ENCODE peak calls at places on chromosomes 7 and 10, in eight cellular contexts. I is OCI-LY7; M is CD8-positive, alpha-beta memory T cell; X is astrocyte; E is HCT116; Y is transverse colon; T is colonic mucosa; A is tibial artery. J is an unnamed sample.
A peak's percentile ranks its signal among the peaks of the same experiment; 100 is the strongest.

GRCh38 chr10:63644398-63645142 is 123.4 kb downstream of the REEP3 start:
- DNase-seq in I (no peak), M (no peak), X (peak; percentile 23), E (no peak), Y (no peak), T (no peak), A (no peak), J (no peak)

GRCh38 chr7:12898004-12898403 is 210.6 kb downstream of the ARL4A start:
- DNase-seq in I (no peak), M (no peak), X (no peak), E (no peak), Y (no peak), T (no peak), A (no peak), J (no peak)

GRCh38 chr10:85612833-85613232 is 753.8 kb downstream of the GRID1 start:
- DNase-seq in I (peak; percentile 7), M (no peak), X (no peak), E (peak; percentile 8), Y (no peak), T (no peak), A (peak; percentile 50), J (no peak)

GRCh38 chr7:137952406-137952805 is 49.5 kb downstream of the CREB3L2 start:
- DNase-seq in I (no peak), M (no peak), X (no peak), E (no peak), Y (peak; percentile 25), T (peak; percentile 54), A (no peak), J (no peak)

GRCh38 chr10:80699602-80700039 is 161.9 kb downstream of the SH2D4B start:
- DNase-seq in I (peak; percentile 59), M (peak; percentile 44), X (peak; percentile 22), E (peak; percentile 51), Y (peak; percentile 78), T (peak; percentile 82), A (peak; percentile 75), J (peak; percentile 87)

GRCh38 chr7:125118444-125118843 is 188.8 kb upstream of the POT1 start:
- DNase-seq in I (no peak), M (no peak), X (no peak), E (no peak), Y (no peak), T (no peak), A (no peak), J (no peak)

GRCh38 chr7:2892571-2892970 is 48.5 kb upstream of the GNA12 start:
- DNase-seq in I (peak; percentile 48), M (no peak), X (no peak), E (no peak), Y (no peak), T (no peak), A (no peak), J (no peak)

GRCh38 chr10:15780353-15781135 is 60.8 kb upstream of the ITGA8 start:
- DNase-seq in I (no peak), M (no peak), X (peak; percentile 4), E (no peak), Y (no peak), T (no peak), A (peak; percentile 76), J (no peak)

GRCh38 chr10:3783313-3783689 is 1.7 kb downstream of the KLF6 start:
- DNase-seq in I (peak; percentile 66), M (peak; percentile 59), X (peak; percentile 76), E (no peak), Y (peak; percentile 71), T (peak; percentile 58), A (peak; percentile 82), J (no peak)

GRCh38 chr10:21720090-21720489 is 186.1 kb downstream of the MLLT10 start:
- DNase-seq in I (no peak), M (no peak), X (peak; percentile 12), E (no peak), Y (no peak), T (no peak), A (no peak), J (no peak)

GRCh38 chr7:94700926-94701554 is 45.1 kb upstream of the SGCE start:
- DNase-seq in I (no peak), M (no peak), X (no peak), E (no peak), Y (no peak), T (no peak), A (no peak), J (no peak)

GRCh38 chr7:2138146-2138765 is 94.5 kb downstream of the MAD1L1 start:
- DNase-seq in I (no peak), M (no peak), X (no peak), E (no peak), Y (peak; percentile 19), T (no peak), A (no peak), J (no peak)

GRCh38 chr10:58384095-58384494 is 1.1 kb upstream of the TFAM start:
- DNase-seq in I (peak; percentile 51), M (no peak), X (no peak), E (no peak), Y (no peak), T (no peak), A (no peak), J (no peak)

GRCh38 chr10:5376450-5376849 is 11.7 kb downstream of the UCN3 start:
- DNase-seq in I (no peak), M (no peak), X (no peak), E (no peak), Y (no peak), T (no peak), A (no peak), J (no peak)

GRCh38 chr10:126247454-126247975 is 140.8 kb downstream of the ADAM12 start:
- DNase-seq in I (no peak), M (no peak), X (peak; percentile 100), E (no peak), Y (peak; percentile 13), T (peak; percentile 32), A (peak; percentile 94), J (no peak)

GRCh38 chr7:84908196-84908793 is 278.6 kb downstream of the SEMA3D start:
- DNase-seq in I (no peak), M (no peak), X (no peak), E (no peak), Y (no peak), T (no peak), A (no peak), J (no peak)

GRCh38 chr7:27161721-27162547 is 3.4 kb downstream of the HOXA9 start:
- DNase-seq in I (no peak), M (no peak), X (no peak), E (no peak), Y (peak; percentile 67), T (no peak), A (peak; percentile 69), J (no peak)

GRCh38 chr10:78165617-78166016 is 132.0 kb downstream of the RPS24 start:
- DNase-seq in I (no peak), M (no peak), X (no peak), E (peak; percentile 26), Y (no peak), T (no peak), A (no peak), J (peak; percentile 31)

GRCh38 chr7:151248191-151249033 is at the start of gene SMARCD3:
- DNase-seq in I (peak; percentile 61), M (no peak), X (peak; percentile 59), E (no peak), Y (peak; percentile 54), T (peak; percentile 40), A (peak; percentile 82), J (no peak)

GRCh38 chr7:143008007-143008901 is 18.7 kb downstream of the OR9A2 start:
- DNase-seq in I (peak; percentile 77), M (peak; percentile 66), X (no peak), E (peak; percentile 46), Y (peak; percentile 80), T (peak; percentile 80), A (peak; percentile 84), J (peak; percentile 76)

GRCh38 chr10:102650655-102651454 is 6.6 kb downstream of the TRIM8 start:
- DNase-seq in I (peak; percentile 66), M (no peak), X (no peak), E (no peak), Y (no peak), T (no peak), A (no peak), J (no peak)
- H3K4me1 ChIP-seq in I (peaks cover 73% of the 10 kb centered on the region), M (peaks cover 76% of the 10 kb centered on the region), X (peaks cover 43% of the 10 kb centered on the region), E (peaks cover 24% of the 10 kb centered on the region), Y (peaks cover 54% of the 10 kb centered on the region), T (peaks cover 35% of the 10 kb centered on the region), A (peaks cover 51% of the 10 kb centered on the region), J (peaks cover 21% of the 10 kb centered on the region)

DNA sequence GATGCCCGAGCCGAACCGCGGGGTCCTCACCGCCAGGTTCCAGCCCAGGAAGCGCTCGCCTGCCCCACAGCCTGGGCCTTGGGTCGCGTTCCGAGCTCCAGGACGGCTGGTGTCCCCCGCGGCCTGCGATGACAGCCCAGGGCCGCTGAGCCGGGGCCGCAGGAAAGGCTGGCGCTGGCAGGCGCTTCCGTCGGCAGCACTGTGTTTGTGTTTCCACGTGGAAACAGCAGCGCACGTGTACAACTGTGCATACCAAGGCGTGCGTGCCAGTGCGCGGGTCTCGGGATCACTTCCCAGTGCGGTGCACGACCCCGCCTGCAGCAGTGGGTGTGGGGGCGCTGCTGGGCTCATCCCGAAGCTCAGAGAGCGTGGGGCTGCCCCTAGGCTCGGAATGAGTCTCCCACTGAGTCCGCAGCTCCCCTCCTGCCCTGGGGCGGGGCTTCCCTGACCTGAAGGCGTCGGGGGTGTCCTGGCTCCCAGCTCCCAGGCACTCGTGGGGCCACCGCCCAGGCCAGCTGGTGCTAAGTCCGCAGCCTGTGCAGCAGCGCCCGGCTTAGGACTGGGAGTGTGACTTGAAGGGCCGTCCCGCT is 17.2 kb downstream of the AP5Z1 start:
- DNase-seq in I (no peak), M (no peak), X (no peak), E (no peak), Y (no peak), T (peak; percentile 31), A (no peak), J (no peak)
- H3K36me3 ChIP-seq in I (peaks cover 17% of the 10 kb centered on the region), M (peaks cover 3% of the 10 kb centered on the region), X (no peaks in the 10 kb centered on the region), E (no peaks in the 10 kb centered on the region), Y (no peaks in the 10 kb centered on the region), T (no peaks in the 10 kb centered on the region), A (peaks cover 32% of the 10 kb centered on the region), J (peaks cover 8% of the 10 kb centered on the region)

GRCh38 chr10:71221586-71222202 is 9.3 kb downstream of the UNC5B start:
- DNase-seq in I (no peak), M (no peak), X (no peak), E (no peak), Y (no peak), T (no peak), A (peak; percentile 40), J (no peak)
- H3K4me1 ChIP-seq in I (no peaks in the 10 kb centered on the region), M (peaks cover 5% of the 10 kb centered on the region), X (peaks cover 23% of the 10 kb centered on the region), E (peaks cover 28% of the 10 kb centered on the region), Y (peaks cover 16% of the 10 kb centered on the region), T (no peaks in the 10 kb centered on the region), A (peaks cover 10% of the 10 kb centered on the region), J (peaks cover 6% of the 10 kb centered on the region)

DNA sequence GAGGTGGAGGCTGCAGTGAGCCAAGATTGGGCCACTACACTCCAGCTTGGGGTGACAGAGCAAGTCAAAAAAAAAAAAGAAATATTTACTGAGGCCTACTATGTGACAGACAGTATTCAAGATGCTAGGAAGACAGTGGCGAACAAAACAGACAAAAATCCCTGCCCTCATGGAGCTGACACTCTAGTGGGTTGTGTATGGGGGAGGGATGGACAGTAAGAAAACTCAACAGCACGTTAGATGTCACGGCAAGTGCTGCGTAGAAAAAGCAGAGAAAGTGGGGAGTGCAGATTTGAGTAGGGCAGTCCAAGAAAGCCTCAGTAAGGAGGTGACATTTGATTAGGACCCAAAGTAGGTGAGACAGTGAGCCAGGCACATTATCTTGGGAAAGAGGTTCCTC is 10.1 kb downstream of the CAMK2G start:
- DNase-seq in I (no peak), M (no peak), X (no peak), E (no peak), Y (no peak), T (no peak), A (no peak), J (no peak)
- H3K36me3 ChIP-seq in I (peaks cover 41% of the 10 kb centered on the region), M (peaks cover 23% of the 10 kb centered on the region), X (peaks cover 2% of the 10 kb centered on the region), E (peaks cover 14% of the 10 kb centered on the region), Y (no peaks in the 10 kb centered on the region), T (no peaks in the 10 kb centered on the region), A (peaks cover 5% of the 10 kb centered on the region), J (peaks cover 9% of the 10 kb centered on the region)

GRCh38 chr7:47449810-47450586 is 131.9 kb downstream of the TNS3 start:
- DNase-seq in I (no peak), M (no peak), X (peak; percentile 83), E (no peak), Y (no peak), T (no peak), A (peak; percentile 44), J (no peak)
- H3K4me1 ChIP-seq in I (peaks cover under 1% of the 10 kb centered on the region), M (no peaks in the 10 kb centered on the region), X (peaks cover 54% of the 10 kb centered on the region), E (no peaks in the 10 kb centered on the region), Y (peaks cover 44% of the 10 kb centered on the region), T (peaks cover 23% of the 10 kb centered on the region), A (peaks cover 48% of the 10 kb centered on the region), J (no peaks in the 10 kb centered on the region)